ENCODE peak calls at places on chromosomes 3 and 15, in five cellular contexts. One of them, this sample, is unnamed.

GRCh38 chr3:112767177-112767576 is 79.5 kb downstream of the CD200R1L start:
- DNase-seq in stimulated activated CD4-positive, alpha-beta T cell treated with anti-CD3 and anti-CD28 coated beads, Interleukin-4, amount 100 ng/mL, for 48 hours: no peak
- DNase-seq in Jurkat, Clone E6-1: no peak
- DNase-seq in HT-29: no peak
- DNase-seq in cardiac muscle cell: peak
- DNase-seq in this sample: no peak

GRCh38 chr3:162134571-162134970 is 638.0 kb downstream of the OTOL1 start:
- DNase-seq in stimulated activated CD4-positive, alpha-beta T cell treated with anti-CD3 and anti-CD28 coated beads, Interleukin-4, amount 100 ng/mL, for 48 hours: no peak
- DNase-seq in Jurkat, Clone E6-1: peak
- DNase-seq in HT-29: no peak
- DNase-seq in cardiac muscle cell: no peak
- DNase-seq in this sample: no peak

GRCh38 chr3:129992781-129993180 is 18.3 kb downstream of the TRH start:
- DNase-seq in stimulated activated CD4-positive, alpha-beta T cell treated with anti-CD3 and anti-CD28 coated beads, Interleukin-4, amount 100 ng/mL, for 48 hours: no peak
- DNase-seq in Jurkat, Clone E6-1: no peak
- DNase-seq in HT-29: peak
- DNase-seq in cardiac muscle cell: peak
- DNase-seq in this sample: no peak

GRCh38 chr15:38945551-38946298 is 381.1 kb upstream of the RASGRP1 start:
- DNase-seq in stimulated activated CD4-positive, alpha-beta T cell treated with anti-CD3 and anti-CD28 coated beads, Interleukin-4, amount 100 ng/mL, for 48 hours: no peak
- DNase-seq in Jurkat, Clone E6-1: no peak
- DNase-seq in HT-29: no peak
- DNase-seq in cardiac muscle cell: no peak
- DNase-seq in this sample: no peak

GRCh38 chr3:23913873-23914743 is 2.7 kb downstream of the NKIRAS1 start:
- DNase-seq in stimulated activated CD4-positive, alpha-beta T cell treated with anti-CD3 and anti-CD28 coated beads, Interleukin-4, amount 100 ng/mL, for 48 hours: no peak
- DNase-seq in Jurkat, Clone E6-1: no peak
- DNase-seq in HT-29: no peak
- DNase-seq in cardiac muscle cell: no peak
- DNase-seq in this sample: no peak

GRCh38 chr3:10746684-10747083 is 69.3 kb upstream of the SLC6A11 start:
- DNase-seq in stimulated activated CD4-positive, alpha-beta T cell treated with anti-CD3 and anti-CD28 coated beads, Interleukin-4, amount 100 ng/mL, for 48 hours: no peak
- DNase-seq in Jurkat, Clone E6-1: no peak
- DNase-seq in HT-29: no peak
- DNase-seq in cardiac muscle cell: no peak
- DNase-seq in this sample: no peak

GRCh38 chr3:52679811-52680210 is 5.9 kb downstream of the PBRM1 start:
- DNase-seq in stimulated activated CD4-positive, alpha-beta T cell treated with anti-CD3 and anti-CD28 coated beads, Interleukin-4, amount 100 ng/mL, for 48 hours: no peak
- DNase-seq in Jurkat, Clone E6-1: no peak
- DNase-seq in HT-29: no peak
- DNase-seq in cardiac muscle cell: peak
- DNase-seq in this sample: no peak

GRCh38 chr15:93035953-93036810 is 52.8 kb downstream of the RGMA start:
- DNase-seq in stimulated activated CD4-positive, alpha-beta T cell treated with anti-CD3 and anti-CD28 coated beads, Interleukin-4, amount 100 ng/mL, for 48 hours: no peak
- DNase-seq in Jurkat, Clone E6-1: peak
- DNase-seq in HT-29: peak
- DNase-seq in cardiac muscle cell: peak
- DNase-seq in this sample: peak

GRCh38 chr3:54131026-54131605 is 8.8 kb downstream of the CACNA2D3 start:
- DNase-seq in stimulated activated CD4-positive, alpha-beta T cell treated with anti-CD3 and anti-CD28 coated beads, Interleukin-4, amount 100 ng/mL, for 48 hours: no peak
- DNase-seq in Jurkat, Clone E6-1: no peak
- DNase-seq in HT-29: no peak
- DNase-seq in cardiac muscle cell: no peak
- DNase-seq in this sample: no peak

GRCh38 chr3:71601811-71602210 is 18.3 kb upstream of the FOXP1 start:
- DNase-seq in stimulated activated CD4-positive, alpha-beta T cell treated with anti-CD3 and anti-CD28 coated beads, Interleukin-4, amount 100 ng/mL, for 48 hours: no peak
- DNase-seq in Jurkat, Clone E6-1: no peak
- DNase-seq in HT-29: no peak
- DNase-seq in cardiac muscle cell: peak
- DNase-seq in this sample: no peak

GRCh38 chr3:128385080-128385832 is 81.4 kb downstream of the DNAJB8 start:
- DNase-seq in stimulated activated CD4-positive, alpha-beta T cell treated with anti-CD3 and anti-CD28 coated beads, Interleukin-4, amount 100 ng/mL, for 48 hours: no peak
- DNase-seq in Jurkat, Clone E6-1: no peak
- DNase-seq in HT-29: peak
- DNase-seq in cardiac muscle cell: peak
- DNase-seq in this sample: peak

GRCh38 chr15:65175511-65175910 is 9.6 kb downstream of the CLPX start:
- DNase-seq in stimulated activated CD4-positive, alpha-beta T cell treated with anti-CD3 and anti-CD28 coated beads, Interleukin-4, amount 100 ng/mL, for 48 hours: no peak
- DNase-seq in Jurkat, Clone E6-1: no peak
- DNase-seq in HT-29: no peak
- DNase-seq in cardiac muscle cell: no peak
- DNase-seq in this sample: no peak

GRCh38 chr15:48592221-48592731 is 53.2 kb downstream of the FBN1 start:
- DNase-seq in stimulated activated CD4-positive, alpha-beta T cell treated with anti-CD3 and anti-CD28 coated beads, Interleukin-4, amount 100 ng/mL, for 48 hours: no peak
- DNase-seq in Jurkat, Clone E6-1: peak
- DNase-seq in HT-29: no peak
- DNase-seq in cardiac muscle cell: peak
- DNase-seq in this sample: no peak

GRCh38 chr15:34109775-34110663 is 8.1 kb downstream of the PGBD4 start:
- DNase-seq in stimulated activated CD4-positive, alpha-beta T cell treated with anti-CD3 and anti-CD28 coated beads, Interleukin-4, amount 100 ng/mL, for 48 hours: no peak
- DNase-seq in Jurkat, Clone E6-1: peak
- DNase-seq in HT-29: peak
- DNase-seq in cardiac muscle cell: peak
- DNase-seq in this sample: peak

GRCh38 chr3:192352142-192352541 is 375.2 kb downstream of the FGF12 start:
- DNase-seq in stimulated activated CD4-positive, alpha-beta T cell treated with anti-CD3 and anti-CD28 coated beads, Interleukin-4, amount 100 ng/mL, for 48 hours: no peak
- DNase-seq in Jurkat, Clone E6-1: no peak
- DNase-seq in HT-29: no peak
- DNase-seq in cardiac muscle cell: no peak
- DNase-seq in this sample: no peak

GRCh38 chr15:61226313-61227250 is 2.5 kb downstream of the RORA start:
- DNase-seq in stimulated activated CD4-positive, alpha-beta T cell treated with anti-CD3 and anti-CD28 coated beads, Interleukin-4, amount 100 ng/mL, for 48 hours: no peak
- DNase-seq in Jurkat, Clone E6-1: no peak
- DNase-seq in HT-29: no peak
- DNase-seq in cardiac muscle cell: no peak
- DNase-seq in this sample: no peak

GRCh38 chr3:141776885-141777284 is 13.7 kb downstream of the GRK7 start:
- DNase-seq in stimulated activated CD4-positive, alpha-beta T cell treated with anti-CD3 and anti-CD28 coated beads, Interleukin-4, amount 100 ng/mL, for 48 hours: no peak
- DNase-seq in Jurkat, Clone E6-1: no peak
- DNase-seq in HT-29: no peak
- DNase-seq in cardiac muscle cell: no peak
- DNase-seq in this sample: no peak

GRCh38 chr3:130626021-130626420 is 109.0 kb downstream of the COL6A6 start:
- DNase-seq in stimulated activated CD4-positive, alpha-beta T cell treated with anti-CD3 and anti-CD28 coated beads, Interleukin-4, amount 100 ng/mL, for 48 hours: no peak
- DNase-seq in Jurkat, Clone E6-1: no peak
- DNase-seq in HT-29: no peak
- DNase-seq in cardiac muscle cell: no peak
- DNase-seq in this sample: no peak

GRCh38 chr3:46833346-46834300 is 29.6 kb downstream of the MYL3 start:
- DNase-seq in stimulated activated CD4-positive, alpha-beta T cell treated with anti-CD3 and anti-CD28 coated beads, Interleukin-4, amount 100 ng/mL, for 48 hours: no peak
- DNase-seq in Jurkat, Clone E6-1: no peak
- DNase-seq in HT-29: no peak
- DNase-seq in cardiac muscle cell: no peak
- DNase-seq in this sample: no peak

GRCh38 chr15:48664436-48664835 is 18.9 kb upstream of the FBN1 start:
- DNase-seq in stimulated activated CD4-positive, alpha-beta T cell treated with anti-CD3 and anti-CD28 coated beads, Interleukin-4, amount 100 ng/mL, for 48 hours: no peak
- DNase-seq in Jurkat, Clone E6-1: no peak
- DNase-seq in HT-29: no peak
- DNase-seq in cardiac muscle cell: no peak
- DNase-seq in this sample: no peak